ENCODE peak calls at places on chromosomes 6 and 20, in four cellular contexts. R is hypothalamus, S is T-cell, I is T-helper 2 cell. A is an unnamed sample.

GRCh38 chr6:132390451-132390850 is 10.8 kb downstream of the MOXD1 start:
- DNase-seq in R (no peak), S (no peak), I (no peak), A (no peak)

GRCh38 chr20:10319855-10320254 is 101.2 kb downstream of the SNAP25 start:
- DNase-seq in R (no peak), S (no peak), I (no peak), A (no peak)

GRCh38 chr20:64084209-64085152 is at the start of gene LKAAEAR1:
- DNase-seq in I (no peak), R (no peak), S (no peak), A (no peak)

GRCh38 chr20:20820104-20820503 is 107.7 kb upstream of the RALGAPA2 start:
- DNase-seq in S (no peak), I (no peak), R (no peak), A (no peak)

GRCh38 chr20:47464380-47465101 is 37.1 kb upstream of the NCOA3 start:
- DNase-seq in I (no peak), R (no peak), S (no peak), A (peak)

GRCh38 chr6:45830441-45831139 is 185.1 kb downstream of the CLIC5 start:
- DNase-seq in S (no peak), I (no peak), R (no peak), A (no peak)

GRCh38 chr20:5715068-5715841 is 34.9 kb upstream of the SHLD1 start:
- DNase-seq in S (no peak), R (no peak), I (no peak), A (no peak)

GRCh38 chr6:11207199-11207968 is 25.1 kb downstream of the NEDD9 start:
- DNase-seq in S (no peak), I (no peak), R (peak), A (peak)

GRCh38 chr20:59124326-59125029 is 39.1 kb upstream of the ZNF831 start:
- DNase-seq in I (no peak), R (no peak), S (no peak), A (no peak)

GRCh38 chr6:119587537-119587936 is 238.0 kb upstream of the MAN1A1 start:
- DNase-seq in S (no peak), I (no peak), R (no peak), A (no peak)

GRCh38 chr6:31572041-31572911 is at the start of gene LTA:
- DNase-seq in S (peak), I (peak), R (no peak), A (no peak)